ENCODE peak calls at places on chromosomes 16 and 17, in five cellular contexts. Z is NCI-H1105, I is esophagus squamous epithelium, T is GF-D8, B is SHP77. K is an unnamed sample.

GRCh38 chr17:61486135-61487120 is 34.2 kb downstream of the TBX4 start:
- DNase-seq in I (no peak), T (no peak), Z (no peak), B (no peak), K (no peak)

GRCh38 chr16:55324491-55325447 is 766 bp downstream of the IRX6 start:
- DNase-seq in T (no peak), I (no peak), B (no peak), Z (peak), K (no peak)

GRCh38 chr17:72502111-72502939 is 381.5 kb downstream of the SOX9 start:
- DNase-seq in B (no peak), Z (no peak), I (no peak), T (no peak), K (no peak)

GRCh38 chr17:78430892-78431691 is 52.6 kb downstream of the PGS1 start:
- DNase-seq in I (no peak), B (no peak), Z (no peak), T (no peak), K (no peak)

GRCh38 chr16:2362218-2362617 is 21.7 kb upstream of the ABCA3 start:
- DNase-seq in Z (no peak), T (no peak), B (no peak), I (no peak), K (no peak)

GRCh38 chr17:41535764-41536481 is 7.8 kb upstream of the KRT19 start:
- DNase-seq in T (no peak), Z (no peak), B (no peak), I (no peak), K (peak)

GRCh38 chr17:77400445-77400870 is 259.7 kb downstream of the SEC14L1 start:
- DNase-seq in B (no peak), I (no peak), Z (no peak), T (no peak), K (no peak)

GRCh38 chr16:1188781-1189189 is 35.9 kb downstream of the CACNA1H start:
- DNase-seq in T (no peak), I (no peak), B (no peak), Z (no peak), K (no peak)

GRCh38 chr17:9512323-9513168 is 63.1 kb downstream of the STX8 start:
- DNase-seq in T (no peak), I (no peak), Z (no peak), B (no peak), K (no peak)

GRCh38 chr17:27968206-27968732 is 74.2 kb upstream of the NLK start:
- DNase-seq in B (no peak), Z (no peak), I (no peak), T (no peak), K (peak)

GRCh38 chr17:44653384-44653783 is 2.9 kb upstream of the MEIOC start:
- DNase-seq in B (no peak), T (no peak), I (no peak), Z (no peak), K (no peak)

GRCh38 chr17:74467221-74467951 is 952 bp downstream of the CD300A start:
- DNase-seq in B (no peak), Z (no peak), T (no peak), I (peak), K (no peak)

GRCh38 chr17:32483451-32484019 is 3.3 kb upstream of the CDK5R1 start:
- DNase-seq in Z (peak), I (no peak), T (no peak), B (peak), K (peak)

GRCh38 chr17:49715717-49716279 is 8.0 kb upstream of the SLC35B1 start:
- DNase-seq in B (no peak), I (no peak), Z (no peak), T (no peak), K (no peak)

GRCh38 chr16:87044829-87045228 is 272.4 kb downstream of the C16orf95 start:
- DNase-seq in I (no peak), T (no peak), B (no peak), Z (no peak), K (no peak)

GRCh38 chr17:80969030-80969673 is 22.5 kb upstream of the CHMP6 start:
- DNase-seq in Z (no peak), B (no peak), I (no peak), T (no peak), K (no peak)

GRCh38 chr16:539901-540530 is 12.5 kb downstream of the CAPN15 start:
- DNase-seq in T (no peak), Z (no peak), B (no peak), I (no peak), K (no peak)

GRCh38 chr17:66829386-66829864 is 5.5 kb upstream of the CACNG5 start:
- DNase-seq in B (no peak), I (no peak), T (no peak), Z (no peak), K (no peak)

GRCh38 chr17:60832206-60832605 is 154.6 kb downstream of the BCAS3 start:
- DNase-seq in T (no peak), B (no peak), Z (peak), I (no peak), K (peak)

GRCh38 chr17:27343972-27344607 is 50.2 kb downstream of the WSB1 start:
- DNase-seq in I (no peak), Z (no peak), T (no peak), B (no peak), K (no peak)

GRCh38 chr17:1047177-1047885 is 50.4 kb downstream of the TIMM22 start:
- DNase-seq in I (no peak), Z (no peak), B (no peak), T (no peak), K (no peak)

GRCh38 chr17:48236681-48237134 is 129.1 kb downstream of the SNX11 start:
- DNase-seq in I (no peak), B (no peak), T (no peak), Z (no peak), K (no peak)

K was measured in posterior cingulate gyrus.